ENCODE peak calls at places on chromosome 7, in ten cellular contexts. One of them, this sample, is unnamed.
A peak's percentile ranks its signal among the peaks of the same experiment; 100 is the strongest.

GRCh38 chr7:29488977-29489376 is 74.7 kb upstream of the PRR15 start:
- DNase-seq in HepG2: peak; percentile 81
- DNase-seq in breast epithelium: no peak
- DNase-seq in H1: no peak
- DNase-seq in suprapubic skin: no peak
- DNase-seq in sigmoid colon: no peak
- DNase-seq in upper lobe of left lung: no peak
- DNase-seq in GM12878: no peak
- DNase-seq in stomach: no peak
- DNase-seq in HCT116: no peak
- DNase-seq in this sample: no peak

GRCh38 chr7:139360948-139361307 is 1.2 kb downstream of the LUC7L2 start:
- DNase-seq in HepG2: no peak
- DNase-seq in breast epithelium: no peak
- DNase-seq in H1: no peak
- DNase-seq in suprapubic skin: no peak
- DNase-seq in sigmoid colon: no peak
- DNase-seq in upper lobe of left lung: no peak
- DNase-seq in GM12878: no peak
- DNase-seq in stomach: no peak
- DNase-seq in HCT116: no peak
- DNase-seq in this sample: no peak

GRCh38 chr7:131189488-131189887 is 138.2 kb upstream of the MKLN1 start:
- DNase-seq in HepG2: no peak
- DNase-seq in breast epithelium: no peak
- DNase-seq in H1: no peak
- DNase-seq in suprapubic skin: no peak
- DNase-seq in sigmoid colon: no peak
- DNase-seq in upper lobe of left lung: no peak
- DNase-seq in GM12878: no peak
- DNase-seq in stomach: no peak
- DNase-seq in HCT116: no peak
- DNase-seq in this sample: no peak

GRCh38 chr7:35716038-35716803 is 21.3 kb upstream of the HERPUD2 start:
- DNase-seq in HepG2: no peak
- DNase-seq in breast epithelium: no peak
- DNase-seq in H1: no peak
- DNase-seq in suprapubic skin: no peak
- DNase-seq in sigmoid colon: no peak
- DNase-seq in upper lobe of left lung: no peak
- DNase-seq in GM12878: no peak
- DNase-seq in stomach: peak; percentile 59
- DNase-seq in HCT116: no peak
- DNase-seq in this sample: no peak

GRCh38 chr7:98616381-98617050 is 569 bp upstream of the NPTX2 start:
- DNase-seq in HepG2: no peak
- DNase-seq in breast epithelium: no peak
- DNase-seq in H1: peak; percentile 76
- DNase-seq in suprapubic skin: no peak
- DNase-seq in sigmoid colon: no peak
- DNase-seq in upper lobe of left lung: peak; percentile 80
- DNase-seq in GM12878: no peak
- DNase-seq in stomach: no peak
- DNase-seq in HCT116: no peak
- DNase-seq in this sample: no peak

GRCh38 chr7:18974803-18975202 is 142.6 kb downstream of the TWIST1 start:
- DNase-seq in HepG2: no peak
- DNase-seq in breast epithelium: no peak
- DNase-seq in H1: no peak
- DNase-seq in suprapubic skin: no peak
- DNase-seq in sigmoid colon: no peak
- DNase-seq in upper lobe of left lung: no peak
- DNase-seq in GM12878: no peak
- DNase-seq in stomach: no peak
- DNase-seq in HCT116: peak; percentile 18
- DNase-seq in this sample: no peak

GRCh38 chr7:20172736-20173334 is 44.3 kb downstream of the MACC1 start:
- DNase-seq in HepG2: peak; percentile 33
- DNase-seq in breast epithelium: no peak
- DNase-seq in H1: peak; percentile 84
- DNase-seq in suprapubic skin: no peak
- DNase-seq in sigmoid colon: peak; percentile 88
- DNase-seq in upper lobe of left lung: no peak
- DNase-seq in GM12878: no peak
- DNase-seq in stomach: peak; percentile 35
- DNase-seq in HCT116: peak; percentile 52
- DNase-seq in this sample: no peak

GRCh38 chr7:157937432-157937831 is 600.6 kb downstream of the DNAJB6 start:
- DNase-seq in HepG2: no peak
- DNase-seq in breast epithelium: no peak
- DNase-seq in H1: no peak
- DNase-seq in suprapubic skin: no peak
- DNase-seq in sigmoid colon: no peak
- DNase-seq in upper lobe of left lung: no peak
- DNase-seq in GM12878: no peak
- DNase-seq in stomach: no peak
- DNase-seq in HCT116: no peak
- DNase-seq in this sample: no peak

GRCh38 chr7:93011351-93012294 is 106.2 kb downstream of the SAMD9 start:
- DNase-seq in HepG2: no peak
- DNase-seq in breast epithelium: no peak
- DNase-seq in H1: no peak
- DNase-seq in suprapubic skin: no peak
- DNase-seq in sigmoid colon: no peak
- DNase-seq in upper lobe of left lung: no peak
- DNase-seq in GM12878: no peak
- DNase-seq in stomach: no peak
- DNase-seq in HCT116: no peak
- DNase-seq in this sample: no peak

GRCh38 chr7:36910859-36911258 is 186.6 kb upstream of the AOAH start:
- DNase-seq in HepG2: no peak
- DNase-seq in breast epithelium: no peak
- DNase-seq in H1: no peak
- DNase-seq in suprapubic skin: no peak
- DNase-seq in sigmoid colon: no peak
- DNase-seq in upper lobe of left lung: no peak
- DNase-seq in GM12878: no peak
- DNase-seq in stomach: no peak
- DNase-seq in HCT116: no peak
- DNase-seq in this sample: no peak

GRCh38 chr7:132001166-132001565 is 444.7 kb upstream of the PODXL start:
- DNase-seq in HepG2: no peak
- DNase-seq in breast epithelium: no peak
- DNase-seq in H1: no peak
- DNase-seq in suprapubic skin: no peak
- DNase-seq in sigmoid colon: no peak
- DNase-seq in upper lobe of left lung: no peak
- DNase-seq in GM12878: no peak
- DNase-seq in stomach: no peak
- DNase-seq in HCT116: no peak
- DNase-seq in this sample: no peak

GRCh38 chr7:82975811-82976468 is 186.7 kb downstream of the PCLO start:
- DNase-seq in HepG2: no peak
- DNase-seq in breast epithelium: no peak
- DNase-seq in H1: no peak
- DNase-seq in suprapubic skin: no peak
- DNase-seq in sigmoid colon: no peak
- DNase-seq in upper lobe of left lung: no peak
- DNase-seq in GM12878: no peak
- DNase-seq in stomach: no peak
- DNase-seq in HCT116: no peak
- DNase-seq in this sample: no peak

GRCh38 chr7:25062380-25062779 is 62.7 kb downstream of the CYCS start:
- DNase-seq in HepG2: no peak
- DNase-seq in breast epithelium: no peak
- DNase-seq in H1: no peak
- DNase-seq in suprapubic skin: no peak
- DNase-seq in sigmoid colon: no peak
- DNase-seq in upper lobe of left lung: no peak
- DNase-seq in GM12878: no peak
- DNase-seq in stomach: no peak
- DNase-seq in HCT116: no peak
- DNase-seq in this sample: no peak

DNA sequence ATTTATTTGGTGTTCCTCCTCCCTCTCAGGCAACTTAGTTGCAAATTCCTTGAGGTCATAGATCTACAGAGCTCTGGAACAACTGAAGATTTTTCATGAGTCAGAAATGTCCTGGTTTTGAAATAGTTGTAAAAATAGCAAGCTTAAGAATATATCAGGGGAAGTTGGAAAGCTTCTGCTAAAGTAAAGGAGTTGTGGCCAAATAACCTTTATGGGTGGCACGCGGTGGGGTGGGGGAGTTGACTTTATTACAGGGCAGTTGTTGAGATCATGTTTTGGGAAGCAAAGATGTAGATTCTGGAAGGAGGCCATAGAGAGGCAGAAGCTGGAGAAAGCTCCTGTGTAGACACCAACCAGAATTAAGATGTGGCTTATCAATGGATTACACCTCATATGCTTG is 326.0 kb upstream of the MTPN start:
- DNase-seq in HepG2: no peak
- DNase-seq in breast epithelium: no peak
- DNase-seq in H1: no peak
- DNase-seq in suprapubic skin: no peak
- DNase-seq in sigmoid colon: no peak
- DNase-seq in upper lobe of left lung: no peak
- DNase-seq in GM12878: no peak
- DNase-seq in stomach: no peak
- DNase-seq in HCT116: no peak
- DNase-seq in this sample: no peak
- TF ChIP-seq POLR2AphosphoS5 in HepG2: no peak
- TF ChIP-seq POLR2AphosphoS5 in breast epithelium: no peak
- TF ChIP-seq POLR2AphosphoS5 in H1: no peak
- TF ChIP-seq POLR2AphosphoS5 in suprapubic skin: no peak
- TF ChIP-seq POLR2AphosphoS5 in sigmoid colon: no peak
- TF ChIP-seq POLR2AphosphoS5 in upper lobe of left lung: no peak
- TF ChIP-seq POLR2AphosphoS5 in GM12878: no peak
- TF ChIP-seq POLR2AphosphoS5 in stomach: no peak
- TF ChIP-seq POLR2AphosphoS5 in HCT116: no peak
- TF ChIP-seq POLR2AphosphoS5 in this sample: no peak

DNA sequence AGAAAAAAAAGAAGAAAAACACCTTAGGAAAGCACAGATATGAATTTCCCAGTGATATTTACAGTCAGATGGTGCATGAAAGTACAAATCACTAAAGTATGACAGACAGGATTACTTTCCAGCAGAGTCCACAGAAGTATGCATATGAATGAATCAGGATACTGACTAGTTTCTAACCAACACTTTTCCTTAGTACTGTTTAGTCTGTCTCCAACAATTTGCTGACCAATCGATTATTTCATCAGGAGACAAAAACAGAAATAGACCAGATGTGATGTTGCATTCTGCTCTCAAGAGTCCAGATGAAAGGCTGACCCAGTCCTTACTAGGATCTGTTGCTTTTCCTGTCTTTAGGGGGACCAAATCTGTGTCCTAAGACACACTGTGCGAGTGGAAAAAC is 14.6 kb downstream of the SLC35B4 start:
- DNase-seq in HepG2: no peak
- DNase-seq in breast epithelium: no peak
- DNase-seq in H1: no peak
- DNase-seq in suprapubic skin: no peak
- DNase-seq in sigmoid colon: no peak
- DNase-seq in upper lobe of left lung: no peak
- DNase-seq in GM12878: no peak
- DNase-seq in stomach: no peak
- DNase-seq in HCT116: no peak
- DNase-seq in this sample: no peak
- TF ChIP-seq CTCF in HepG2: no peak
- TF ChIP-seq CTCF in breast epithelium: no peak
- TF ChIP-seq CTCF in H1: no peak
- TF ChIP-seq CTCF in suprapubic skin: no peak
- TF ChIP-seq CTCF in sigmoid colon: no peak
- TF ChIP-seq CTCF in upper lobe of left lung: no peak
- TF ChIP-seq CTCF in GM12878: no peak
- TF ChIP-seq CTCF in stomach: no peak
- TF ChIP-seq CTCF in HCT116: no peak
- TF ChIP-seq CTCF in this sample: no peak

GRCh38 chr7:102319671-102320070 is 33.0 kb downstream of the SH2B2 start:
- DNase-seq in HepG2: no peak
- DNase-seq in breast epithelium: no peak
- DNase-seq in H1: no peak
- DNase-seq in suprapubic skin: peak; percentile 19
- DNase-seq in sigmoid colon: no peak
- DNase-seq in upper lobe of left lung: no peak
- DNase-seq in GM12878: no peak
- DNase-seq in stomach: no peak
- DNase-seq in HCT116: no peak
- DNase-seq in this sample: peak; percentile 54
- TF ChIP-seq POLR2A in HepG2: no peak
- TF ChIP-seq POLR2A in breast epithelium: no peak
- TF ChIP-seq POLR2A in H1: no peak
- TF ChIP-seq POLR2A in suprapubic skin: no peak
- TF ChIP-seq POLR2A in sigmoid colon: no peak
- TF ChIP-seq POLR2A in upper lobe of left lung: no peak
- TF ChIP-seq POLR2A in GM12878: no peak
- TF ChIP-seq POLR2A in stomach: no peak
- TF ChIP-seq POLR2A in HCT116: no peak
- TF ChIP-seq POLR2A in this sample: no peak

GRCh38 chr7:514651-515598 is 4.7 kb downstream of the PDGFA start:
- DNase-seq in HepG2: no peak
- DNase-seq in breast epithelium: no peak
- DNase-seq in H1: peak; percentile 88
- DNase-seq in suprapubic skin: no peak
- DNase-seq in sigmoid colon: no peak
- DNase-seq in upper lobe of left lung: peak; percentile 27
- DNase-seq in GM12878: no peak
- DNase-seq in stomach: peak; percentile 77
- DNase-seq in HCT116: no peak
- DNase-seq in this sample: no peak
- TF ChIP-seq POLR2AphosphoS5 in HepG2: no peak
- TF ChIP-seq POLR2AphosphoS5 in breast epithelium: no peak
- TF ChIP-seq POLR2AphosphoS5 in H1: no peak
- TF ChIP-seq POLR2AphosphoS5 in suprapubic skin: no peak
- TF ChIP-seq POLR2AphosphoS5 in sigmoid colon: peak; percentile 44
- TF ChIP-seq POLR2AphosphoS5 in upper lobe of left lung: no peak
- TF ChIP-seq POLR2AphosphoS5 in GM12878: no peak
- TF ChIP-seq POLR2AphosphoS5 in stomach: no peak
- TF ChIP-seq POLR2AphosphoS5 in HCT116: no peak
- TF ChIP-seq POLR2AphosphoS5 in this sample: no peak

DNA sequence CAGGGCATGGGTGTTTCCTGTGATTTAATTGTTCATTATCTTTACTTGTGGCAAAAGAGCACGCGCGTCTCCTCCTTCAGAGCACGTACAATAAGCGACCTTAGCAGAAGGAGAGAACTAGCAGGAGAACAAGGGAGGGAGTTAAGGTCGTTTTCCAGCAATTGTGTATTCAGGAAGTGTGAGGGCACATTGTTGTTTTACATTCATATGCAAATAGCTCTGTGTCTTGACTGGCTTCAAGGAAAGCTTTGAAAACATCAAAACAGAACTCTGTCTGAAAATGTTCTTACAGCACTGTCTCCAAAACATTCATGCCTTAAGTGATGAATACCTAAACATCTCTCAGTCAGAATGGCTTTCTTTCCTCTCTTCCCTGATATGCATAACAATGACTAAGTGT is 499.1 kb downstream of the ACTR3B start:
- DNase-seq in HepG2: no peak
- DNase-seq in breast epithelium: no peak
- DNase-seq in H1: no peak
- DNase-seq in suprapubic skin: no peak
- DNase-seq in sigmoid colon: no peak
- DNase-seq in upper lobe of left lung: no peak
- DNase-seq in GM12878: no peak
- DNase-seq in stomach: no peak
- DNase-seq in HCT116: no peak
- DNase-seq in this sample: no peak
- TF ChIP-seq CTCF in HepG2: no peak
- TF ChIP-seq CTCF in breast epithelium: no peak
- TF ChIP-seq CTCF in H1: no peak
- TF ChIP-seq CTCF in suprapubic skin: no peak
- TF ChIP-seq CTCF in sigmoid colon: no peak
- TF ChIP-seq CTCF in upper lobe of left lung: no peak
- TF ChIP-seq CTCF in GM12878: no peak
- TF ChIP-seq CTCF in stomach: no peak
- TF ChIP-seq CTCF in HCT116: no peak
- TF ChIP-seq CTCF in this sample: no peak

GRCh38 chr7:50293509-50294179 is 10.9 kb upstream of the IKZF1 start:
- DNase-seq in HepG2: no peak
- DNase-seq in breast epithelium: no peak
- DNase-seq in H1: no peak
- DNase-seq in suprapubic skin: no peak
- DNase-seq in sigmoid colon: no peak
- DNase-seq in upper lobe of left lung: no peak
- DNase-seq in GM12878: no peak
- DNase-seq in stomach: no peak
- DNase-seq in HCT116: no peak
- DNase-seq in this sample: no peak
- TF ChIP-seq POLR2A in HepG2: no peak
- TF ChIP-seq POLR2A in breast epithelium: no peak
- TF ChIP-seq POLR2A in H1: no peak
- TF ChIP-seq POLR2A in suprapubic skin: no peak
- TF ChIP-seq POLR2A in sigmoid colon: no peak
- TF ChIP-seq POLR2A in upper lobe of left lung: no peak
- TF ChIP-seq POLR2A in GM12878: no peak
- TF ChIP-seq POLR2A in stomach: no peak
- TF ChIP-seq POLR2A in HCT116: no peak
- TF ChIP-seq POLR2A in this sample: no peak